ENCODE peak calls at places on chromosome 15, in five cellular contexts. N is uterus, D is spleen, I is ovary, S is IMR-90. J is an unnamed sample.

GRCh38 chr15:74683758-74684157 is 12.1 kb downstream of the EDC3 start:
- DNase-seq in I (no peak), S (no peak), D (no peak), N (no peak), J (no peak)

GRCh38 chr15:92683511-92683834 is 27.9 kb upstream of the FAM174B start:
- DNase-seq in S (no peak), D (no peak), I (peak; percentile 56), N (peak; percentile 40), J (peak; percentile 14)

GRCh38 chr15:96428742-96429141 is 98.2 kb downstream of the NR2F2 start:
- DNase-seq in I (no peak), D (no peak), N (no peak), S (peak; percentile 96), J (peak; percentile 85)

GRCh38 chr15:46853600-46853999 is 863.7 kb upstream of the SEMA6D start:
- DNase-seq in N (no peak), I (no peak), S (no peak), D (no peak), J (no peak)

GRCh38 chr15:63905131-63905530 is 71.4 kb upstream of the HERC1 start:
- DNase-seq in S (no peak), I (peak; percentile 13), N (no peak), D (peak; percentile 64), J (no peak)

GRCh38 chr15:23687143-23687470 is at the start of gene NDN:
- DNase-seq in N (peak; percentile 34), S (peak; percentile 52), D (no peak), I (peak; percentile 81), J (peak; percentile 39)

GRCh38 chr15:72864681-72865080 is 81.1 kb upstream of the ADPGK start:
- DNase-seq in N (no peak), D (no peak), I (no peak), S (no peak), J (no peak)

GRCh38 chr15:96869122-96869521 is 538.6 kb downstream of the NR2F2 start:
- DNase-seq in N (no peak), I (no peak), D (no peak), S (no peak), J (no peak)

GRCh38 chr15:69388259-69388658 is 25.9 kb upstream of the KIF23 start:
- DNase-seq in N (no peak), S (no peak), I (no peak), D (no peak), J (no peak)

GRCh38 chr15:94844533-94845390 is 613.4 kb downstream of the MCTP2 start:
- DNase-seq in S (no peak), N (peak; percentile 68), I (peak; percentile 79), D (peak; percentile 88), J (peak; percentile 79)

GRCh38 chr15:79977431-79977940 is 6.5 kb upstream of the BCL2A1 start:
- DNase-seq in S (peak; percentile 33), D (peak; percentile 75), I (no peak), N (no peak), J (peak; percentile 34)

GRCh38 chr15:82768414-82769081 is 37.3 kb downstream of the FSD2 start:
- DNase-seq in I (no peak), S (peak; percentile 19), N (no peak), D (no peak), J (no peak)

GRCh38 chr15:40093224-40093842 is 15.3 kb downstream of the BMF start:
- DNase-seq in D (no peak), S (peak; percentile 26), N (peak; percentile 21), I (peak; percentile 42), J (no peak)

GRCh38 chr15:67762610-67763368 is 62.5 kb upstream of the SKOR1 start:
- DNase-seq in N (no peak), D (no peak), I (no peak), S (peak; percentile 34), J (peak; percentile 20)

GRCh38 chr15:60928987-60929386 is 300.1 kb downstream of the RORA start:
- DNase-seq in I (no peak), S (no peak), D (no peak), N (no peak), J (no peak)

GRCh38 chr15:75347222-75348033 is 589 bp downstream of the NEIL1 start:
- DNase-seq in I (peak; percentile 78), N (peak; percentile 52), D (peak; percentile 94), S (no peak), J (peak; percentile 76)

GRCh38 chr15:70358871-70359647 is 261.3 kb upstream of the TLE3 start:
- DNase-seq in D (no peak), S (no peak), N (no peak), I (no peak), J (no peak)

GRCh38 chr15:89196994-89197393 is 24.4 kb downstream of the RLBP1 start:
- DNase-seq in I (no peak), S (no peak), N (no peak), D (no peak), J (peak; percentile 45)

GRCh38 chr15:50953302-50953701 is 44.8 kb downstream of the AP4E1 start:
- DNase-seq in D (no peak), S (peak; percentile 90), I (no peak), N (no peak), J (no peak)

GRCh38 chr15:38254065-38254883 is 1.6 kb downstream of the SPRED1 start:
- DNase-seq in I (peak; percentile 38), S (peak; percentile 68), D (peak; percentile 73), N (peak; percentile 35), J (peak; percentile 56)

GRCh38 chr15:57861039-57861638 is 154.6 kb downstream of the POLR2M start:
- DNase-seq in D (no peak), N (peak; percentile 27), I (no peak), S (peak; percentile 66), J (no peak)

GRCh38 chr15:68674975-68675374 is 96.2 kb downstream of the CORO2B start:
- DNase-seq in N (peak; percentile 3), D (no peak), S (peak; percentile 26), I (no peak), J (no peak)

GRCh38 chr15:48803877-48804276 is 7.0 kb downstream of the CEP152 start:
- DNase-seq in D (no peak), S (no peak), I (no peak), N (no peak), J (no peak)

GRCh38 chr15:63185206-63185605 is 4.2 kb upstream of the RAB8B start:
- DNase-seq in S (no peak), I (no peak), N (no peak), D (no peak), J (no peak)

GRCh38 chr15:88912500-88912921 is 668 bp downstream of the MFGE8 start:
- DNase-seq in D (no peak), N (no peak), S (no peak), I (peak; percentile 71), J (no peak)

GRCh38 chr15:68497206-68497910 is 65.4 kb upstream of the ITGA11 start:
- DNase-seq in N (no peak), I (no peak), D (no peak), S (peak; percentile 26), J (no peak)

GRCh38 chr15:76116138-76116885 is 56.5 kb downstream of the TMEM266 start:
- DNase-seq in D (no peak), S (no peak), N (no peak), I (no peak), J (no peak)

GRCh38 chr15:64600794-64601193 is 140.4 kb downstream of the ZNF609 start:
- DNase-seq in N (no peak), D (no peak), I (no peak), S (no peak), J (no peak)

GRCh38 chr15:57500979-57501576 is 90.6 kb upstream of the MYZAP start:
- DNase-seq in I (no peak), S (no peak), N (no peak), D (no peak), J (no peak)

GRCh38 chr15:92616621-92617179 is 38.9 kb downstream of the FAM174B start:
- DNase-seq in S (no peak), I (peak; percentile 47), N (peak; percentile 46), D (no peak), J (no peak)

GRCh38 chr15:56244237-56244810 is 645 bp upstream of the RFX7 start:
- DNase-seq in D (peak; percentile 79), I (peak; percentile 44), S (peak; percentile 67), N (peak; percentile 42), J (peak; percentile 47)
- TF ChIP-seq POLR2A in D (no peak), I (no peak), S (no peak), N (no peak), J (no peak)

GRCh38 chr15:26641144-26641543 is 131.7 kb downstream of the GABRB3 start:
- DNase-seq in I (no peak), S (no peak), N (no peak), D (no peak), J (no peak)
- H3K27ac ChIP-seq in I (no peak overlapping the region), S (no peak overlapping the region), N (no peak overlapping the region), D (no peak overlapping the region), J (no peak overlapping the region)

GRCh38 chr15:59116141-59116540 is 11.2 kb downstream of the CCNB2 start:
- DNase-seq in N (no peak), D (no peak), I (no peak), S (peak; percentile 35), J (no peak)

GRCh38 chr15:59115047-59115446 is 10.1 kb downstream of the CCNB2 start:
- DNase-seq in D (no peak), N (no peak), I (no peak), S (peak; percentile 49), J (no peak)

GRCh38 chr15:59116771-59117170 is 11.8 kb downstream of the CCNB2 start:
- DNase-seq in I (no peak), D (no peak), S (no peak), N (no peak), J (no peak)

GRCh38 chr15:59105839-59106238 is 893 bp downstream of the CCNB2 start:
- DNase-seq in I (no peak), S (no peak), D (no peak), N (no peak), J (no peak)

DNA sequence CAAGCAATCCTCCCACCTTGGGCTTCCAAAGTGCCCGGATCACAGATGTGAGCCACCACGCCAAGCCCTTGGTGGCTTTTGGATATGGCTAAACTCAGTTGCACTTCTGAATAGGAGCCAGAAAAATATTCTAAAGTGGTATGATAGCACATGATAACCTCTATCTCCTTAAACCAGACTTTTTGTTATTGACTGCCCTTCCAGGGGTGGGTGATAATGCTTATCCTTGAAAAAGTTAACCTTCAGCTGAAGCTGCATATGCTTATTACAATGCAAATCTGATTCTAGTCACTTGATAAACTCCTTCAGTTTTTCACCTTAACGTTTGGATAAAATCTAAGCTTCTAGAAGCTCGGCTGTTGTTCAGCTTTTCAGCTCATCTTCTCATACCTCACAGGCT is 6.3 kb downstream of the CCNB2 start:
- DNase-seq in N (no peak), D (no peak), S (no peak), I (no peak), J (no peak)
- H3K4me1 ChIP-seq in N (no peaks in the 10 kb centered on the region), D (no peaks in the 10 kb centered on the region), S (no peaks in the 10 kb centered on the region), I (no peaks in the 10 kb centered on the region), J (no peaks in the 10 kb centered on the region)

DNA sequence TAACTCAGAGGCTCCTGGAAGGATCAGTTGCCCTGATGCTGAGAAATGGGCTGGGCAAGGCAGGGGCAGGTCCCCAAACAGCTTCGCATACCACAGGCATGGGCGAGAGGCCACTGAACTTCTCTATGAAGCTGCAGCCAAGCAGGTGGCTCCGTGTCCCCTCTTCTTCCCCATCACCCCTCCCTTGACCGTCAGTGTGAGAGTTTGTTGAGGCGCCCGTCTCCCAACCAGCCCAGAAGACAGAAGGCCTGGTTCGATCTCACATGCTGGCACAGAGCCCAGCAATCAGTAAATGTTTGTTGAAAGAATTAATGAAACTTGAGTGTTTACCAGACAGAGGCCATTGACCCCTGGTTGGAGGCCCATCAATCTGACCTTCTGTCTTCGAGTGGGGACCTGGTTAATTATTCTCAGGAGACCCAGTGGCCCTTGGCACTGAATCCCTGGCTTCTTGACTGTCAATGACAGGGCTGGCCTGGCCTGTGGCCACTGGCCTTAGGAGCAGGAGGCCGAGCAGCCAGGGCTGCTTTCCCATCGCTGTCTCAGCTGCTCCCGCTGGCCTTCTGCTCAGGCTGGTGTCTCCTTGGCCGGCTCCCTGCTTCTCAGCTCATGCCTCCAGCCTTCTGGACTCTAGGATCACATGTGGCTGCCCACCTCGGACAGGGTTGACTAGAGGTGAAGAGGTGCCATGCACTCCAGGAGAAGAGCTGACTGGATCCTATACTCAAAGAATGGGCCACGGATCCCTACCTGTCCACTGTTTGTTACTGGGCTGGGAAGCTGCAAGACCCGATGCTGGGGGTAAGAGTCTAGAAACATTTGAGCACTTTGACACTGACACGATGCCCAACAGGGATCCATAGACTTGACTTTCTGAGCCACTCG is 113.4 kb downstream of the ASB7 start:
- DNase-seq in D (peak; percentile 60), N (no peak), I (no peak), S (no peak), J (peak; percentile 52)
- TF ChIP-seq POLR2A in D (no peak), N (no peak), I (no peak), S (no peak), J (no peak)

J was measured in adrenal gland.